ENCODE peak calls at places on chromosomes 3 and 15, in six cellular contexts. Y is NB4, R is foreskin keratinocyte, B is RWPE1, G is H1, O is tibial artery. Z is an unnamed sample.

GRCh38 chr15:47754312-47754711 is 37.0 kb downstream of the SEMA6D start:
- DNase-seq in O (no peak), R (peak), G (no peak), Y (no peak), B (no peak), Z (no peak)

GRCh38 chr3:172155880-172156279 is 116.5 kb downstream of the FNDC3B start:
- DNase-seq in G (no peak), B (no peak), R (no peak), O (no peak), Y (no peak), Z (no peak)

GRCh38 chr3:52356126-52356525 is 40.0 kb downstream of the DNAH1 start:
- DNase-seq in G (no peak), B (no peak), O (no peak), R (no peak), Y (no peak), Z (no peak)

GRCh38 chr15:38810686-38811085 is 246.1 kb upstream of the RASGRP1 start:
- DNase-seq in Y (no peak), O (no peak), G (no peak), R (no peak), B (no peak), Z (no peak)

GRCh38 chr15:59438891-59439290 is 905 bp downstream of the FAM81A start:
- DNase-seq in Y (no peak), G (no peak), R (no peak), O (no peak), B (no peak), Z (no peak)

GRCh38 chr15:74307827-74308642 is 59.4 kb downstream of the CYP11A1 start:
- DNase-seq in O (peak), B (peak), R (peak), G (no peak), Y (peak), Z (peak)

GRCh38 chr3:45608885-45609284 is 14.3 kb downstream of the LIMD1 start:
- DNase-seq in B (no peak), O (no peak), G (no peak), Y (no peak), R (no peak), Z (no peak)

GRCh38 chr3:16864610-16865313 is 20.0 kb upstream of the PLCL2 start:
- DNase-seq in Y (no peak), B (no peak), O (no peak), G (no peak), R (peak), Z (no peak)

GRCh38 chr15:72488558-72488957 is 14.4 kb downstream of the ARIH1 start:
- DNase-seq in G (no peak), Y (no peak), O (no peak), R (no peak), B (no peak), Z (no peak)

GRCh38 chr3:156388469-156389150 is 166.3 kb downstream of the SSR3 start:
- DNase-seq in B (no peak), R (peak), G (no peak), O (no peak), Y (no peak), Z (no peak)

GRCh38 chr3:123700791-123701712 is 116.2 kb upstream of the HACD2 start:
- DNase-seq in O (peak), Y (no peak), B (no peak), G (no peak), R (no peak), Z (no peak)

GRCh38 chr3:99108508-99108907 is 207.0 kb upstream of the DCBLD2 start:
- DNase-seq in Y (no peak), B (peak), G (no peak), O (no peak), R (peak), Z (no peak)

GRCh38 chr3:150787741-150788370 is 24.9 kb upstream of the SIAH2 start:
- DNase-seq in B (peak), Y (peak), R (peak), G (no peak), O (peak), Z (peak)

GRCh38 chr3:8805774-8806173 is 36.4 kb upstream of the OXTR start:
- DNase-seq in G (no peak), R (peak), B (no peak), O (no peak), Y (no peak), Z (no peak)

GRCh38 chr3:153268564-153269279 is 106.7 kb downstream of the RAP2B start:
- DNase-seq in R (no peak), B (no peak), O (no peak), G (no peak), Y (no peak), Z (no peak)

GRCh38 chr3:163939926-163940325 is 1138.4 kb downstream of the SI start:
- DNase-seq in O (no peak), B (peak), G (no peak), R (no peak), Y (no peak), Z (no peak)
- TF ChIP-seq CTCF in O (no peak), B (no peak), G (no peak), R (no peak), Y (no peak), Z (no peak)

DNA sequence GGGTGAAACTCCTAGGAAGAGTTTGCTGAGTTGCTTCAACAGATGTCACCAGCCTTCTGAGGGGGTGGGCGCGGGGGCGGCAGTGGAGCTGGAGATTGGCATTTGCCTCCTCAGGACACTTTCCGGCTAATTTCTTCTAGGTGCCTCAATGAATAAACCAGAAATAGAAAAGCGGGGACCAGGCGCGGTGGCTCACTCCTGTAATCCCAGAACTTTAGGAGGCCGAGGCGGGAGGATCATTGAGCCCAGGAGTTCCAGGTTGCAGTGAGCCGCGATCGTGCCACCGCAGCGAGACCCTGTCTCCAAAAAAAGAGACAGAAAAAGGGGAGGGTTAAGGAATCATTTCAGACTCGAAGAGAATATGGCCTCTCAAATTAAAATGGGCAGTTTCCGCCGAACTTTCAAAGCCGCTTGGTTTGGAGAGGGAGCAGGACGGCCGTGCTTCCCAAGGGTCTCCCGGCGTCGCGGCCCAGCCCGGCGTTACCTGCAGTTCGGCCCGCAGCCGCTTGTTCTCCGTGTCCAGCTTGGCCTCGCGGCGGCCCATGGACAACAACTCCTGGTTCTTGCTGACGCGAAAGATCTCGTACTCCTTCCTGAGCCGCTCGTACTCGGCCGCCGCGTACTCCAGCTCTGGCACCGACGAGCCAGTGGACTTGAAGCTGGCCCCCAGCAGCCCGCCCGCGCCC is 587 bp downstream of the NPHP3 start:
- DNase-seq in O (peak), Y (peak), B (peak), R (peak), G (no peak), Z (no peak)
- TF ChIP-seq CTCF in O (peak), Y (no peak), B (peak), R (no peak), G (peak), Z (no peak)

GRCh38 chr3:65080432-65080831 is 392.6 kb upstream of the ADAMTS9 start:
- DNase-seq in O (no peak), Y (no peak), G (no peak), R (no peak), B (no peak), Z (no peak)
- TF ChIP-seq CTCF in O (no peak), Y (no peak), G (peak), R (peak), B (no peak), Z (no peak)

GRCh38 chr3:187196573-187197094 is 652 bp upstream of the RTP1 start:
- DNase-seq in Y (no peak), O (no peak), B (peak), R (peak), G (no peak), Z (no peak)
- TF ChIP-seq CTCF in Y (no peak), O (no peak), B (no peak), R (peak), G (no peak), Z (no peak)

GRCh38 chr15:79169531-79170123 is 79.0 kb upstream of the RASGRF1 start:
- DNase-seq in B (no peak), G (no peak), O (no peak), R (no peak), Y (no peak), Z (no peak)

GRCh38 chr15:79172801-79173460 is 82.4 kb upstream of the RASGRF1 start:
- DNase-seq in R (no peak), O (no peak), G (no peak), B (no peak), Y (no peak), Z (no peak)

GRCh38 chr15:79170256-79170664 is 79.7 kb upstream of the RASGRF1 start:
- DNase-seq in G (no peak), O (no peak), B (peak), R (peak), Y (no peak), Z (no peak)

GRCh38 chr15:79171320-79172031 is 80.9 kb upstream of the RASGRF1 start:
- DNase-seq in B (no peak), R (no peak), Y (no peak), O (no peak), G (no peak), Z (no peak)

DNA sequence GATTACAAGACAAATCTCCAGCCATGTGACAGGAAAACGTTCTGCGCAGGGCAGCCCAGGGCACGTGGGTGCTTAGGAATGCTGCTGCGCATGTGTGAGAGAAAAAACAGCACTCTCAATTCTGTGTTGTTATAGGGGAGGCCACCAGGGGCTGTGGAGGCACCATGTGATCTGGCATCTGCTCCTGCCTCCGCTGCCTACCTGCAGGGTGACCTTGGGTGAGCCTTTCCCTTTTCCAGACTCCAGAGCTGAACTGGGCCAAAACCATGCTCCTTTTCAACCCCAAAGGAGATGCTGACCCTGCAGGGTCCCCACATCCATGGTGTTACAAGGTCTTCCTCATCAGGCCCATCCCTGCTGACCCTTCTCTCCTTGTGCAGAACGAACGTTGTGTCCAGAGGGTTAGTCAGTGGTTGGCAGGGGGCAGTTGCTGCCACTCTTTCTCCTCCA is 81.5 kb upstream of the RASGRF1 start:
- DNase-seq in B (no peak), G (no peak), R (no peak), Y (no peak), O (no peak), Z (no peak)
- TF ChIP-seq CTCF in B (no peak), G (peak), R (no peak), Y (no peak), O (no peak), Z (no peak)

DNA sequence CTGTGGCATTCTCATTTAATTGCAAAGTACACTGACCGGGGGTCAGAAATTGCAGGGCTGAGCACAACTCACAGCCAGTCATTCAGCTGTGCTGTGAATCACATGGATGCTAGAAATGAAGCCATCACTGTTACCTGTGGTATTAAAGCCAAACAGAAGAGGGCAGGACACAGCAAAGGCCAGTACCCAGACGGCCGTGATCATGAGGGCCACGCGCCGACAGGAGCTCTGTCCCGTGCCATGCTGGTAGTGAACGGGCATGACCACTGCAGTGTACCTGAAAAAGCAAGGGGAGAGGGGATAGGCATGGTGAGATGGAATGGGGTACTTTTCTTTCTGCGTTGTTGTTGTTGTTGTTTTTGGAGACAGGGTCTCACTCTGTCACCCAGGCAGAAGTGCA is 31.6 kb downstream of the DRD3 start:
- DNase-seq in O (no peak), Y (no peak), R (no peak), G (no peak), B (no peak), Z (no peak)
- TF ChIP-seq CTCF in O (no peak), Y (no peak), R (no peak), G (peak), B (no peak), Z (no peak)